ENCODE peak calls at places on chromosomes 3 and 15, in five cellular contexts. B is cardiac fibroblast, X is K562, C is endodermal cell, W is right lobe of liver. P is an unnamed sample.

GRCh38 chr3:141128126-141128777 is 77.1 kb downstream of the SPSB4 start:
- DNase-seq in B (no peak), X (no peak), C (no peak), W (no peak), P (no peak)

GRCh38 chr15:75620776-75621536 is 4.6 kb downstream of the SNUPN start:
- DNase-seq in B (peak; percentile 94), X (no peak), C (no peak), W (no peak), P (no peak)

GRCh38 chr3:9314796-9315195 is 48.1 kb upstream of the THUMPD3 start:
- DNase-seq in B (no peak), X (no peak), C (no peak), W (no peak), P (no peak)

GRCh38 chr3:15979490-15979889 is 181.7 kb upstream of the ANKRD28 start:
- DNase-seq in B (no peak), X (no peak), C (no peak), W (no peak), P (no peak)

GRCh38 chr3:29410200-29410599 is 129.3 kb downstream of the RBMS3 start:
- DNase-seq in B (no peak), X (no peak), C (no peak), W (no peak), P (no peak)

GRCh38 chr15:42152921-42153680 is 3.3 kb downstream of the PLA2G4F start:
- DNase-seq in B (no peak), X (no peak), C (peak; percentile 27), W (no peak), P (no peak)

GRCh38 chr15:57031605-57032004 is 113.2 kb downstream of the TCF12 start:
- DNase-seq in B (peak; percentile 72), X (no peak), C (peak; percentile 60), W (no peak), P (peak; percentile 37)

GRCh38 chr3:127196466-127197299 is 3.8 kb downstream of the PRR23E start:
- DNase-seq in B (no peak), X (no peak), C (peak; percentile 34), W (peak; percentile 44), P (no peak)

GRCh38 chr3:118526758-118527526 is 507.7 kb downstream of the IGSF11 start:
- DNase-seq in B (no peak), X (no peak), C (no peak), W (no peak), P (no peak)

GRCh38 chr3:70069557-70069956 is 70.0 kb downstream of the SAMMSON start:
- DNase-seq in B (no peak), X (no peak), C (no peak), W (no peak), P (no peak)

GRCh38 chr15:38176696-38177095 is 75.9 kb upstream of the SPRED1 start:
- DNase-seq in B (no peak), X (no peak), C (no peak), W (no peak), P (no peak)

GRCh38 chr3:37787027-37787868 is 74.4 kb upstream of the CTDSPL start:
- DNase-seq in B (no peak), X (no peak), C (no peak), W (no peak), P (no peak)

GRCh38 chr3:51580418-51580817 is 41.9 kb downstream of the RAD54L2 start:
- DNase-seq in B (no peak), X (no peak), C (no peak), W (no peak), P (no peak)

GRCh38 chr3:44965165-44965564 is 10.8 kb downstream of the ZDHHC3 start:
- DNase-seq in B (no peak), X (no peak), C (no peak), W (no peak), P (no peak)

GRCh38 chr15:41401904-41402267 is 410 bp downstream of the NDUFAF1 start:
- DNase-seq in B (no peak), X (no peak), C (no peak), W (no peak), P (no peak)

GRCh38 chr3:16668776-16669545 is 63.7 kb upstream of the DAZL start:
- DNase-seq in B (no peak), X (no peak), C (no peak), W (no peak), P (no peak)

GRCh38 chr3:192408007-192408655 is 319.2 kb downstream of the FGF12 start:
- DNase-seq in B (peak; percentile 26), X (no peak), C (peak; percentile 84), W (peak; percentile 54), P (no peak)
- TF ChIP-seq CTCF in B (no peak), X (no peak), C (peak; percentile 49), W (no peak), P (no peak)

DNA sequence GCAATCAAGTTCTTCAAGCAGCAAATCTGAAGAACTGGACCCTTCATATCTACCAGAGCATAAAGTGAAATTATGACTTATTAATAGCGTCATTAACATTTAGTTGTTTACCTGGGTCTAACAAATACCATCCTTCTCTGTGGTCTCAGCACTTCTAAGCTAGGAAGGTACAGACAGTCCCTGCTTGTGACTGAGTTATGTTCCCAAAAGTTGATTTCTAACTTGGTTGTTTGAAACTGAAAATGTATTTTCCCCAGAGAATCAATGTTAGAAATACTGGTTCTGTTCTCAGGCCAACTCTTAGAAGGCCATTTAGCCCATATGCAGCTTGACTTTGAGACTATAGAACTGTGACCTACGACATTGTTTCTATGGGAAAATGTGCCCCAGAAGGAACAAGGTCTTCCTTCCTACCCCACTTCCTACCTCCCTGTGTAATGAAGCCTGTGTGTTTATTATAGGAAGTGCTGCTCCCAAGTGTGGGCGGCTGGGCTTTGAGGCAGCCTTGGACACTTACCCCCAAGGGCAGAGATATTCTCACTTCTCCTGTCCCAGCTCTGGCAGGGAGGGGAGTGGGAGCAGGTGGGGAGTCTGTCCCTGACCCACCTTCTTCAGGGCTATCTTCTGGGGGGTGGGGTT is 12.2 kb upstream of the MAPK6 start:
- DNase-seq in B (no peak), X (no peak), C (no peak), W (no peak), P (no peak)
- H3K4me3 ChIP-seq in B (no peak overlapping the region), X (no peak overlapping the region), C (no peak overlapping the region), W (no peak overlapping the region), P (no peak overlapping the region)

GRCh38 chr3:134542287-134542686 is 56.4 kb downstream of the CEP63 start:
- DNase-seq in B (no peak), X (no peak), C (no peak), W (no peak), P (no peak)

GRCh38 chr3:134533493-134533892 is 47.6 kb downstream of the CEP63 start:
- DNase-seq in B (no peak), X (no peak), C (no peak), W (no peak), P (no peak)

GRCh38 chr3:134535186-134535974 is 49.5 kb downstream of the CEP63 start:
- DNase-seq in B (no peak), X (no peak), C (no peak), W (no peak), P (no peak)

GRCh38 chr3:134536760-134537159 is 50.9 kb downstream of the CEP63 start:
- DNase-seq in B (no peak), X (no peak), C (no peak), W (no peak), P (no peak)
- TF ChIP-seq CTCF in B (no peak), X (no peak), C (peak; percentile 14), W (no peak), P (no peak)

GRCh38 chr3:112134335-112135124 is 1.5 kb upstream of the GCSAM start:
- DNase-seq in B (peak; percentile 14), X (no peak), C (no peak), W (no peak), P (no peak)

GRCh38 chr3:112132088-112132487 is 960 bp downstream of the GCSAM start:
- DNase-seq in B (no peak), X (no peak), C (no peak), W (no peak), P (no peak)

GRCh38 chr3:112132975-112133448 is at the start of gene GCSAM:
- DNase-seq in B (peak; percentile 14), X (no peak), C (no peak), W (peak; percentile 66), P (no peak)

GRCh38 chr3:112132554-112132953 is 494 bp downstream of the GCSAM start:
- DNase-seq in B (no peak), X (no peak), C (no peak), W (no peak), P (no peak)

DNA sequence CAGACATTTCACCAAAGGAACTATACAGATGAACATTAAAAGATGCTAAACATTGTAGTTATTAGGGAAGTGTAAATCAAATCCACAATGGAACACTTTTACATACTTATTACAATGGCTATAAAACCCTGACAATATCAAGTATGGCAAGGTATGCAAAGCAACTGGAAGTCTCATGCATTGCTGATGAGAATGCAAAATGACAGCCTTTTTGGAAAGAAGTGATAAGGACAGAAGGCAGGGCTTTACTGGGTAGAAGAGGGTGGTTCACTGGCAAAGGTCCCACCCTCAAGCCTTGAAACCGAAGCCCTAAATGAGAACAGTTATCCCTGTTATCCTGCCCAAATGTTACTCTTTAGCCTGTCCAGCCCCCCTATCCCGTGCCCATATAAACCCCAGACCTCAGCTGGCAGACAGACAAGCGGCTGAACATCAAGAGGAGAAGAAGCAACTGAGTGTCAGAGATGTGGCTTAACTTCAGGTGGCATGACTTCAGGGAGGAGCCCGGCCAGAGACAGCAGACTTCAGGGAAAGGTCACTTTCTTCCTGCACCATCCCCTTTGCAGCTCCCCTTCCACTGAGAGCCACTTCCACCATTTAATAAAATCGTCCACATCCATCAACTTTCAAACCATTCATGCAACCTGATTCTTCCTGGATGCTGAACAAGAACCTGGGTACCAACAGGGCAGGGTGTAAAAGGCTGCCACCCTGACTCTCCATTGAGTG is 722 bp upstream of the GCSAM start:
- DNase-seq in B (no peak), X (no peak), C (no peak), W (no peak), P (no peak)
- H3K4me3 ChIP-seq in B (no peak overlapping the region), X (no peak overlapping the region), C (no peak overlapping the region), W (no peak overlapping the region), P (no peak overlapping the region)

DNA sequence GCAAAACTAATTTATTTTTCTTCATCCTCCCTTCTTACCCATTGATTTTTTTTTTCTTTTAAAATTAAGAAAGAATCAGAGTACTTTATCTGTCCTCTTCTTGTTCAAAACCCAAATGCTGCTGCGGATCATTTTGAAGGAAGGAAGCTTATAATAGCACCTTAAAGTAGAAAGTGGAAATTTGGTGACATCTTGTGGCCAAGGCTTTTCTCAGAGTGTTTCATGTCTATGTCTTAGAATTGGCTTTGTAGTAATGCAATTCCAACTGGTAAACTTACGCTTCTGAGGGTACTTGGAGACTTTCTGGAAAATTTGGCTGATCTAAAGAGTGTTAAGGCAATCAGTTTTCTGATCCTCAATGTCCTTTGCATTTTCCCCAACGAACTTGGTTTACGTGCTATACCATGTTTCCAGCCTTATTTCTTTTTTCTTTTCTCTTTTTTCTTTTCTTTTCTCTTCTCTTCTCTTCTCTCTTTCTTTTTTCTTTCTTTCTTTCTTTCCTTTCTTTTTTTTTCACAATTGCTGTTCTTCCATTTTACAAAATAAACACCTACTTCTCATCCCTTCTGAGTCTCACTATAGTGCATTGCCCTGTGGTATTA is 30.7 kb downstream of the C3orf38 start:
- DNase-seq in B (peak; percentile 78), X (no peak), C (no peak), W (no peak), P (no peak)
- TF ChIP-seq CTCF in B (peak; percentile 47), X (peak; percentile 30), C (peak; percentile 72), W (no peak), P (peak; percentile 51)